ENCODE peak calls at places on chromosomes 7 and 10, in ten cellular contexts. One of them, this sample, is unnamed.

GRCh38 chr10:132904169-132904813 is 38.1 kb downstream of the CFAP46 start:
- DNase-seq in iris pigment epithelial cell: peak
- DNase-seq in HT-29: peak
- DNase-seq in KG1: peak
- DNase-seq in kidney glomerular epithelial cell: peak
- DNase-seq in naive thymus-derived CD8-positive, alpha-beta T cell: no peak
- DNase-seq in stimulated activated CD8-positive, alpha-beta memory T cell treated with anti-CD3 and anti-CD28 coated beads, Interleukin-4, amount 100 ng/mL, for 24 hours: peak
- DNase-seq in nucleus accumbens: no peak
- DNase-seq in cardiac fibroblast: peak
- DNase-seq in nephron progenitor cell: peak
- DNase-seq in this sample: peak

GRCh38 chr7:100247152-100247757 is 27.5 kb downstream of the PVRIG start:
- DNase-seq in iris pigment epithelial cell: peak
- DNase-seq in HT-29: peak
- DNase-seq in KG1: no peak
- DNase-seq in kidney glomerular epithelial cell: peak
- DNase-seq in naive thymus-derived CD8-positive, alpha-beta T cell: no peak
- DNase-seq in stimulated activated CD8-positive, alpha-beta memory T cell treated with anti-CD3 and anti-CD28 coated beads, Interleukin-4, amount 100 ng/mL, for 24 hours: no peak
- DNase-seq in nucleus accumbens: no peak
- DNase-seq in cardiac fibroblast: peak
- DNase-seq in nephron progenitor cell: peak
- DNase-seq in this sample: peak

GRCh38 chr7:114889646-114890285 is 32.1 kb upstream of the MDFIC start:
- DNase-seq in iris pigment epithelial cell: peak
- DNase-seq in HT-29: peak
- DNase-seq in KG1: no peak
- DNase-seq in kidney glomerular epithelial cell: peak
- DNase-seq in naive thymus-derived CD8-positive, alpha-beta T cell: no peak
- DNase-seq in stimulated activated CD8-positive, alpha-beta memory T cell treated with anti-CD3 and anti-CD28 coated beads, Interleukin-4, amount 100 ng/mL, for 24 hours: no peak
- DNase-seq in nucleus accumbens: no peak
- DNase-seq in cardiac fibroblast: peak
- DNase-seq in nephron progenitor cell: no peak
- DNase-seq in this sample: peak

GRCh38 chr7:151191544-151191943 is 4.5 kb upstream of the ASB10 start:
- DNase-seq in iris pigment epithelial cell: no peak
- DNase-seq in HT-29: peak
- DNase-seq in KG1: no peak
- DNase-seq in kidney glomerular epithelial cell: no peak
- DNase-seq in naive thymus-derived CD8-positive, alpha-beta T cell: no peak
- DNase-seq in stimulated activated CD8-positive, alpha-beta memory T cell treated with anti-CD3 and anti-CD28 coated beads, Interleukin-4, amount 100 ng/mL, for 24 hours: no peak
- DNase-seq in nucleus accumbens: no peak
- DNase-seq in cardiac fibroblast: no peak
- DNase-seq in nephron progenitor cell: no peak
- DNase-seq in this sample: no peak

GRCh38 chr7:144001543-144001942 is 1.4 kb downstream of the OR6B1 start:
- DNase-seq in iris pigment epithelial cell: peak
- DNase-seq in HT-29: no peak
- DNase-seq in KG1: no peak
- DNase-seq in kidney glomerular epithelial cell: no peak
- DNase-seq in naive thymus-derived CD8-positive, alpha-beta T cell: no peak
- DNase-seq in stimulated activated CD8-positive, alpha-beta memory T cell treated with anti-CD3 and anti-CD28 coated beads, Interleukin-4, amount 100 ng/mL, for 24 hours: no peak
- DNase-seq in nucleus accumbens: no peak
- DNase-seq in cardiac fibroblast: no peak
- DNase-seq in nephron progenitor cell: no peak
- DNase-seq in this sample: no peak

GRCh38 chr7:156889746-156890145 is 3.2 kb downstream of the LMBR1 start:
- DNase-seq in iris pigment epithelial cell: no peak
- DNase-seq in HT-29: no peak
- DNase-seq in KG1: no peak
- DNase-seq in kidney glomerular epithelial cell: no peak
- DNase-seq in naive thymus-derived CD8-positive, alpha-beta T cell: no peak
- DNase-seq in stimulated activated CD8-positive, alpha-beta memory T cell treated with anti-CD3 and anti-CD28 coated beads, Interleukin-4, amount 100 ng/mL, for 24 hours: no peak
- DNase-seq in nucleus accumbens: no peak
- DNase-seq in cardiac fibroblast: no peak
- DNase-seq in nephron progenitor cell: no peak
- DNase-seq in this sample: no peak

GRCh38 chr7:41428330-41428729 is 274.6 kb downstream of the INHBA start:
- DNase-seq in iris pigment epithelial cell: peak
- DNase-seq in HT-29: no peak
- DNase-seq in KG1: no peak
- DNase-seq in kidney glomerular epithelial cell: no peak
- DNase-seq in naive thymus-derived CD8-positive, alpha-beta T cell: no peak
- DNase-seq in stimulated activated CD8-positive, alpha-beta memory T cell treated with anti-CD3 and anti-CD28 coated beads, Interleukin-4, amount 100 ng/mL, for 24 hours: no peak
- DNase-seq in nucleus accumbens: no peak
- DNase-seq in cardiac fibroblast: peak
- DNase-seq in nephron progenitor cell: no peak
- DNase-seq in this sample: no peak

GRCh38 chr7:108430664-108431063 is 25.6 kb downstream of the NRCAM start:
- DNase-seq in iris pigment epithelial cell: no peak
- DNase-seq in HT-29: no peak
- DNase-seq in KG1: no peak
- DNase-seq in kidney glomerular epithelial cell: no peak
- DNase-seq in naive thymus-derived CD8-positive, alpha-beta T cell: no peak
- DNase-seq in stimulated activated CD8-positive, alpha-beta memory T cell treated with anti-CD3 and anti-CD28 coated beads, Interleukin-4, amount 100 ng/mL, for 24 hours: no peak
- DNase-seq in nucleus accumbens: no peak
- DNase-seq in cardiac fibroblast: no peak
- DNase-seq in nephron progenitor cell: no peak
- DNase-seq in this sample: no peak

GRCh38 chr7:73742753-73743641 is 4.4 kb upstream of the ABHD11 start:
- DNase-seq in iris pigment epithelial cell: no peak
- DNase-seq in HT-29: peak
- DNase-seq in KG1: no peak
- DNase-seq in kidney glomerular epithelial cell: peak
- DNase-seq in naive thymus-derived CD8-positive, alpha-beta T cell: no peak
- DNase-seq in stimulated activated CD8-positive, alpha-beta memory T cell treated with anti-CD3 and anti-CD28 coated beads, Interleukin-4, amount 100 ng/mL, for 24 hours: no peak
- DNase-seq in nucleus accumbens: peak
- DNase-seq in cardiac fibroblast: peak
- DNase-seq in nephron progenitor cell: peak
- DNase-seq in this sample: no peak

GRCh38 chr7:140723574-140723973 is 27.1 kb downstream of the NDUFB2 start:
- DNase-seq in iris pigment epithelial cell: no peak
- DNase-seq in HT-29: no peak
- DNase-seq in KG1: no peak
- DNase-seq in kidney glomerular epithelial cell: no peak
- DNase-seq in naive thymus-derived CD8-positive, alpha-beta T cell: no peak
- DNase-seq in stimulated activated CD8-positive, alpha-beta memory T cell treated with anti-CD3 and anti-CD28 coated beads, Interleukin-4, amount 100 ng/mL, for 24 hours: no peak
- DNase-seq in nucleus accumbens: no peak
- DNase-seq in cardiac fibroblast: no peak
- DNase-seq in nephron progenitor cell: no peak
- DNase-seq in this sample: no peak

GRCh38 chr10:1609596-1609995 is 127.7 kb downstream of the ADARB2 start:
- DNase-seq in iris pigment epithelial cell: no peak
- DNase-seq in HT-29: no peak
- DNase-seq in KG1: no peak
- DNase-seq in kidney glomerular epithelial cell: no peak
- DNase-seq in naive thymus-derived CD8-positive, alpha-beta T cell: no peak
- DNase-seq in stimulated activated CD8-positive, alpha-beta memory T cell treated with anti-CD3 and anti-CD28 coated beads, Interleukin-4, amount 100 ng/mL, for 24 hours: no peak
- DNase-seq in nucleus accumbens: no peak
- DNase-seq in cardiac fibroblast: no peak
- DNase-seq in nephron progenitor cell: no peak
- DNase-seq in this sample: no peak

GRCh38 chr7:148664319-148664718 is 34.4 kb upstream of the CUL1 start:
- DNase-seq in iris pigment epithelial cell: peak
- DNase-seq in HT-29: no peak
- DNase-seq in KG1: no peak
- DNase-seq in kidney glomerular epithelial cell: no peak
- DNase-seq in naive thymus-derived CD8-positive, alpha-beta T cell: no peak
- DNase-seq in stimulated activated CD8-positive, alpha-beta memory T cell treated with anti-CD3 and anti-CD28 coated beads, Interleukin-4, amount 100 ng/mL, for 24 hours: no peak
- DNase-seq in nucleus accumbens: peak
- DNase-seq in cardiac fibroblast: peak
- DNase-seq in nephron progenitor cell: no peak
- DNase-seq in this sample: peak

GRCh38 chr7:105759670-105760548 is 116.5 kb downstream of the ATXN7L1 start:
- DNase-seq in iris pigment epithelial cell: peak
- DNase-seq in HT-29: peak
- DNase-seq in KG1: no peak
- DNase-seq in kidney glomerular epithelial cell: peak
- DNase-seq in naive thymus-derived CD8-positive, alpha-beta T cell: no peak
- DNase-seq in stimulated activated CD8-positive, alpha-beta memory T cell treated with anti-CD3 and anti-CD28 coated beads, Interleukin-4, amount 100 ng/mL, for 24 hours: no peak
- DNase-seq in nucleus accumbens: peak
- DNase-seq in cardiac fibroblast: peak
- DNase-seq in nephron progenitor cell: peak
- DNase-seq in this sample: peak

GRCh38 chr10:43676360-43676759 is 27.7 kb upstream of the ZNF32 start:
- DNase-seq in iris pigment epithelial cell: no peak
- DNase-seq in HT-29: no peak
- DNase-seq in KG1: no peak
- DNase-seq in kidney glomerular epithelial cell: no peak
- DNase-seq in naive thymus-derived CD8-positive, alpha-beta T cell: no peak
- DNase-seq in stimulated activated CD8-positive, alpha-beta memory T cell treated with anti-CD3 and anti-CD28 coated beads, Interleukin-4, amount 100 ng/mL, for 24 hours: no peak
- DNase-seq in nucleus accumbens: no peak
- DNase-seq in cardiac fibroblast: no peak
- DNase-seq in nephron progenitor cell: no peak
- DNase-seq in this sample: no peak

GRCh38 chr7:92135490-92135889 is 1.2 kb upstream of the CYP51A1 start:
- DNase-seq in iris pigment epithelial cell: peak
- DNase-seq in HT-29: no peak
- DNase-seq in KG1: no peak
- DNase-seq in kidney glomerular epithelial cell: no peak
- DNase-seq in naive thymus-derived CD8-positive, alpha-beta T cell: no peak
- DNase-seq in stimulated activated CD8-positive, alpha-beta memory T cell treated with anti-CD3 and anti-CD28 coated beads, Interleukin-4, amount 100 ng/mL, for 24 hours: no peak
- DNase-seq in nucleus accumbens: no peak
- DNase-seq in cardiac fibroblast: peak
- DNase-seq in nephron progenitor cell: no peak
- DNase-seq in this sample: no peak

GRCh38 chr7:130734525-130735272 is 692 bp upstream of the KLF14 start:
- DNase-seq in iris pigment epithelial cell: peak
- DNase-seq in HT-29: peak
- DNase-seq in KG1: peak
- DNase-seq in kidney glomerular epithelial cell: peak
- DNase-seq in naive thymus-derived CD8-positive, alpha-beta T cell: no peak
- DNase-seq in stimulated activated CD8-positive, alpha-beta memory T cell treated with anti-CD3 and anti-CD28 coated beads, Interleukin-4, amount 100 ng/mL, for 24 hours: no peak
- DNase-seq in nucleus accumbens: no peak
- DNase-seq in cardiac fibroblast: no peak
- DNase-seq in nephron progenitor cell: no peak
- DNase-seq in this sample: peak

GRCh38 chr10:103476046-103476768 is 2.8 kb downstream of the CALHM3 start:
- DNase-seq in iris pigment epithelial cell: no peak
- DNase-seq in HT-29: no peak
- DNase-seq in KG1: no peak
- DNase-seq in kidney glomerular epithelial cell: no peak
- DNase-seq in naive thymus-derived CD8-positive, alpha-beta T cell: no peak
- DNase-seq in stimulated activated CD8-positive, alpha-beta memory T cell treated with anti-CD3 and anti-CD28 coated beads, Interleukin-4, amount 100 ng/mL, for 24 hours: no peak
- DNase-seq in nucleus accumbens: no peak
- DNase-seq in cardiac fibroblast: peak
- DNase-seq in nephron progenitor cell: peak
- DNase-seq in this sample: peak

GRCh38 chr7:34756691-34757090 is 98.7 kb downstream of the NPSR1 start:
- DNase-seq in iris pigment epithelial cell: no peak
- DNase-seq in HT-29: no peak
- DNase-seq in KG1: no peak
- DNase-seq in kidney glomerular epithelial cell: no peak
- DNase-seq in naive thymus-derived CD8-positive, alpha-beta T cell: no peak
- DNase-seq in stimulated activated CD8-positive, alpha-beta memory T cell treated with anti-CD3 and anti-CD28 coated beads, Interleukin-4, amount 100 ng/mL, for 24 hours: no peak
- DNase-seq in nucleus accumbens: no peak
- DNase-seq in cardiac fibroblast: no peak
- DNase-seq in nephron progenitor cell: no peak
- DNase-seq in this sample: no peak

GRCh38 chr10:46522295-46523118 is 34.0 kb downstream of the GPRIN2 start:
- DNase-seq in iris pigment epithelial cell: no peak
- DNase-seq in HT-29: no peak
- DNase-seq in KG1: no peak
- DNase-seq in kidney glomerular epithelial cell: no peak
- DNase-seq in naive thymus-derived CD8-positive, alpha-beta T cell: no peak
- DNase-seq in stimulated activated CD8-positive, alpha-beta memory T cell treated with anti-CD3 and anti-CD28 coated beads, Interleukin-4, amount 100 ng/mL, for 24 hours: no peak
- DNase-seq in nucleus accumbens: no peak
- DNase-seq in cardiac fibroblast: no peak
- DNase-seq in nephron progenitor cell: peak
- DNase-seq in this sample: no peak

GRCh38 chr7:158351481-158351880 is 236.1 kb downstream of the PTPRN2 start:
- DNase-seq in iris pigment epithelial cell: no peak
- DNase-seq in HT-29: no peak
- DNase-seq in KG1: no peak
- DNase-seq in kidney glomerular epithelial cell: no peak
- DNase-seq in naive thymus-derived CD8-positive, alpha-beta T cell: no peak
- DNase-seq in stimulated activated CD8-positive, alpha-beta memory T cell treated with anti-CD3 and anti-CD28 coated beads, Interleukin-4, amount 100 ng/mL, for 24 hours: no peak
- DNase-seq in nucleus accumbens: no peak
- DNase-seq in cardiac fibroblast: no peak
- DNase-seq in nephron progenitor cell: no peak
- DNase-seq in this sample: no peak